ENCODE peak calls at places on chromosomes 2 and 18, in seven cellular contexts. A is GM13977, O is ascending aorta, T is foreskin fibroblast, F is AG09309, M is GM10248, N is astrocyte of the spinal cord. P is an unnamed sample.

GRCh38 chr2:7773362-7773973 is 856.3 kb downstream of the RNF144A start:
- DNase-seq in A (peak; percentile 54), O (no peak), T (peak; percentile 6), F (no peak), M (peak; percentile 54), N (no peak), P (peak; percentile 63)

GRCh38 chr2:26849056-26850001 is 1.4 kb downstream of the DPYSL5 start:
- DNase-seq in A (peak; percentile 46), O (no peak), T (peak; percentile 7), F (no peak), M (no peak), N (no peak), P (peak; percentile 12)

GRCh38 chr2:17892726-17893534 is 14.5 kb downstream of the KCNS3 start:
- DNase-seq in A (no peak), O (no peak), T (no peak), F (no peak), M (no peak), N (no peak), P (no peak)

GRCh38 chr18:11366410-11366809 is 217.0 kb upstream of the PIEZO2 start:
- DNase-seq in A (no peak), O (no peak), T (peak; percentile 72), F (peak; percentile 3), M (no peak), N (peak; percentile 71), P (no peak)

GRCh38 chr18:47316924-47317323 is 65.5 kb upstream of the SKOR2 start:
- DNase-seq in A (no peak), O (no peak), T (no peak), F (no peak), M (no peak), N (no peak), P (no peak)

GRCh38 chr2:207766697-207767460 is 2.8 kb downstream of the FZD5 start:
- DNase-seq in A (peak; percentile 38), O (no peak), T (no peak), F (no peak), M (peak; percentile 56), N (no peak), P (peak; percentile 22)

GRCh38 chr2:45166229-45166890 is 157.1 kb upstream of the SIX2 start:
- DNase-seq in A (no peak), O (no peak), T (no peak), F (no peak), M (no peak), N (no peak), P (no peak)

GRCh38 chr2:20509766-20510490 is 63.1 kb downstream of the RHOB start:
- DNase-seq in A (no peak), O (no peak), T (peak; percentile 39), F (no peak), M (no peak), N (no peak), P (no peak)

GRCh38 chr2:30958571-30959220 is 151.4 kb upstream of the CAPN13 start:
- DNase-seq in A (no peak), O (no peak), T (no peak), F (no peak), M (no peak), N (no peak), P (no peak)

GRCh38 chr18:24491882-24492281 is 31.4 kb downstream of the HRH4 start:
- DNase-seq in A (peak; percentile 36), O (no peak), T (no peak), F (no peak), M (peak; percentile 38), N (no peak), P (peak; percentile 55)

GRCh38 chr2:112032615-112033457 is 22.2 kb upstream of the TMEM87B start:
- DNase-seq in A (no peak), O (peak; percentile 72), T (peak; percentile 66), F (no peak), M (no peak), N (peak; percentile 79), P (no peak)

GRCh38 chr2:200673191-200673590 is 87.4 kb downstream of the AOX1 start:
- DNase-seq in A (no peak), O (no peak), T (no peak), F (no peak), M (no peak), N (no peak), P (no peak)

GRCh38 chr18:76943542-76944339 is 121.4 kb downstream of the ZNF236 start:
- DNase-seq in A (no peak), O (no peak), T (peak; percentile 88), F (peak; percentile 39), M (no peak), N (peak; percentile 42), P (no peak)

GRCh38 chr2:45839388-45840251 is 188.1 kb downstream of the PRKCE start:
- DNase-seq in A (no peak), O (no peak), T (peak; percentile 62), F (no peak), M (no peak), N (peak; percentile 22), P (no peak)

GRCh38 chr2:127661949-127662510 is 13.3 kb downstream of the LIMS2 start:
- DNase-seq in A (no peak), O (peak; percentile 72), T (peak; percentile 49), F (no peak), M (no peak), N (no peak), P (no peak)

GRCh38 chr18:71028285-71028762 is 739.5 kb downstream of the SOCS6 start:
- DNase-seq in A (no peak), O (no peak), T (no peak), F (no peak), M (no peak), N (no peak), P (no peak)

GRCh38 chr2:69298862-69299261 is 88.2 kb downstream of the GFPT1 start:
- DNase-seq in A (no peak), O (no peak), T (peak; percentile 88), F (no peak), M (no peak), N (peak; percentile 71), P (no peak)

GRCh38 chr2:142325870-142326269 is 195.1 kb upstream of the LRP1B start:
- DNase-seq in A (no peak), O (no peak), T (no peak), F (no peak), M (no peak), N (no peak), P (no peak)

GRCh38 chr18:22336406-22336805 is 81.3 kb downstream of the CTAGE1 start:
- DNase-seq in A (no peak), O (no peak), T (no peak), F (no peak), M (no peak), N (no peak), P (no peak)

GRCh38 chr18:22330508-22330907 is 87.2 kb downstream of the CTAGE1 start:
- DNase-seq in A (no peak), O (no peak), T (no peak), F (no peak), M (no peak), N (no peak), P (no peak)

GRCh38 chr18:22335644-22336275 is 82.0 kb downstream of the CTAGE1 start:
- DNase-seq in A (no peak), O (no peak), T (no peak), F (no peak), M (no peak), N (no peak), P (no peak)

GRCh38 chr18:22337311-22337710 is 80.4 kb downstream of the CTAGE1 start:
- DNase-seq in A (no peak), O (no peak), T (no peak), F (no peak), M (no peak), N (no peak), P (no peak)

GRCh38 chr18:22332590-22332989 is 85.1 kb downstream of the CTAGE1 start:
- DNase-seq in A (no peak), O (no peak), T (no peak), F (no peak), M (no peak), N (no peak), P (peak; percentile 32)
- TF ChIP-seq CTCF in A (peak; percentile 5), O (no peak), T (peak; percentile 4), F (peak; percentile 17), M (no peak), N (no peak), P (no peak)

GRCh38 chr2:3742743-3743142 is 39.4 kb downstream of the DCDC2C start:
- DNase-seq in A (no peak), O (no peak), T (no peak), F (no peak), M (no peak), N (no peak), P (no peak)

GRCh38 chr2:3747032-3747654 is 43.8 kb downstream of the DCDC2C start:
- DNase-seq in A (no peak), O (no peak), T (no peak), F (no peak), M (no peak), N (no peak), P (no peak)

GRCh38 chr2:3743951-3744555 is 40.7 kb downstream of the DCDC2C start:
- DNase-seq in A (no peak), O (no peak), T (no peak), F (no peak), M (no peak), N (no peak), P (no peak)

GRCh38 chr2:3741867-3742602 is 38.7 kb downstream of the DCDC2C start:
- DNase-seq in A (no peak), O (no peak), T (no peak), F (no peak), M (no peak), N (no peak), P (no peak)

GRCh38 chr2:3745901-3746300 is 42.5 kb downstream of the DCDC2C start:
- DNase-seq in A (no peak), O (no peak), T (no peak), F (no peak), M (no peak), N (no peak), P (no peak)
- TF ChIP-seq CTCF in A (no peak), O (no peak), T (no peak), F (no peak), M (no peak), N (no peak), P (no peak)

GRCh38 chr2:223969315-223969714 is 12.1 kb downstream of the MRPL44 start:
- DNase-seq in A (no peak), O (no peak), T (no peak), F (no peak), M (no peak), N (no peak), P (no peak)

GRCh38 chr2:223972656-223973102 is 15.4 kb downstream of the MRPL44 start:
- DNase-seq in A (no peak), O (no peak), T (peak; percentile 36), F (no peak), M (no peak), N (no peak), P (no peak)

GRCh38 chr2:223969856-223970255 is 12.6 kb downstream of the MRPL44 start:
- DNase-seq in A (no peak), O (no peak), T (peak; percentile 64), F (no peak), M (no peak), N (no peak), P (no peak)

GRCh38 chr2:223971731-223972130 is 14.5 kb downstream of the MRPL44 start:
- DNase-seq in A (no peak), O (no peak), T (peak; percentile 57), F (no peak), M (no peak), N (no peak), P (no peak)

GRCh38 chr2:223970343-223971128 is 13.3 kb downstream of the MRPL44 start:
- DNase-seq in A (peak; percentile 45), O (no peak), T (peak; percentile 83), F (no peak), M (peak; percentile 39), N (peak; percentile 69), P (peak; percentile 68)
- TF ChIP-seq CTCF in A (peak; percentile 83), O (peak; percentile 82), T (peak; percentile 77), F (peak; percentile 77), M (peak; percentile 75), N (peak; percentile 87), P (peak; percentile 88)

GRCh38 chr18:79428287-79428686 is 32.6 kb downstream of the NFATC1 start:
- DNase-seq in A (no peak), O (no peak), T (no peak), F (no peak), M (no peak), N (no peak), P (no peak)
- TF ChIP-seq CTCF in A (no peak), O (no peak), T (no peak), F (no peak), M (no peak), N (no peak), P (no peak)